ENCODE peak calls at places on chromosomes 2 and 18, in four cellular contexts. C is CD4-positive, CD25-positive, alpha-beta regulatory T cell; V is breast epithelium; G is endothelial cell of umbilical vein. O is an unnamed sample. For H3K9me3, the result is how much of the 10 kb centered on the place peaks cover.

GRCh38 chr2:218781691-218782528 is at the start of gene CYP27A1:
- DNase-seq in C (no peak), V (peak), G (peak), O (no peak)

GRCh38 chr2:121689356-121689755 is 40.1 kb upstream of the CLASP1 start:
- DNase-seq in C (no peak), V (no peak), G (peak), O (no peak)

GRCh38 chr2:143937563-143938346 is 582.2 kb downstream of the ZEB2 start:
- DNase-seq in C (no peak), V (no peak), G (peak), O (no peak)

GRCh38 chr2:111975053-111975552 is 76.7 kb downstream of the MERTK start:
- DNase-seq in C (no peak), V (no peak), G (peak), O (no peak)

GRCh38 chr2:64617631-64618151 is 36.0 kb downstream of the SERTAD2 start:
- DNase-seq in C (no peak), V (no peak), G (no peak), O (no peak)

GRCh38 chr2:74316616-74317295 is 26.5 kb downstream of the SLC4A5 start:
- DNase-seq in C (no peak), V (no peak), G (no peak), O (no peak)

GRCh38 chr2:119142822-119143221 is 15.7 kb downstream of the C1QL2 start:
- DNase-seq in C (no peak), V (no peak), G (no peak), O (no peak)

GRCh38 chr2:201482543-201482942 is 31.0 kb downstream of the STRADB start:
- DNase-seq in C (no peak), V (no peak), G (no peak), O (no peak)

GRCh38 chr2:25664531-25665307 is 8.7 kb downstream of the DTNB start:
- DNase-seq in C (no peak), V (peak), G (peak), O (no peak)

GRCh38 chr2:223221120-223221859 is 169.3 kb downstream of the KCNE4 start:
- DNase-seq in C (no peak), V (no peak), G (no peak), O (no peak)

GRCh38 chr2:240604939-240605716 is 18.6 kb downstream of the CAPN10 start:
- DNase-seq in C (no peak), V (no peak), G (no peak), O (no peak)

GRCh38 chr2:173631123-173631450 is 276.4 kb downstream of the CDCA7 start:
- DNase-seq in C (no peak), V (no peak), G (no peak), O (no peak)

GRCh38 chr18:3528251-3528650 is 78.3 kb downstream of the TGIF1 start:
- DNase-seq in C (no peak), V (no peak), G (no peak), O (no peak)

GRCh38 chr2:96145028-96145939 is at the start of gene DUSP2:
- DNase-seq in C (peak), V (peak), G (peak), O (peak)

GRCh38 chr18:13550446-13551304 is 175.7 kb downstream of the FAM210A start:
- DNase-seq in C (no peak), V (no peak), G (no peak), O (no peak)

GRCh38 chr18:63936156-63936931 is 12.8 kb upstream of the HMSD start:
- DNase-seq in C (peak), V (peak), G (peak), O (peak)

GRCh38 chr18:12657048-12657848 is 659 bp downstream of the SPIRE1 start:
- DNase-seq in C (no peak), V (no peak), G (peak), O (peak)

GRCh38 chr2:63888490-63889402 is 47.0 kb downstream of the UGP2 start:
- DNase-seq in C (peak), V (peak), G (peak), O (peak)

GRCh38 chr2:10977003-10977402 is 65.3 kb downstream of the KCNF1 start:
- DNase-seq in C (no peak), V (no peak), G (no peak), O (no peak)

GRCh38 chr2:2254206-2254605 is 76.9 kb downstream of the MYT1L start:
- DNase-seq in C (no peak), V (no peak), G (no peak), O (no peak)
- H3K9me3 ChIP-seq in C (under half), V (under half), G (under half), O (under half)

GRCh38 chr2:95143838-95144237 is 15.8 kb downstream of the ZNF514 start:
- DNase-seq in C (no peak), V (no peak), G (no peak), O (no peak)

GRCh38 chr2:95138702-95139101 is 17.1 kb upstream of the MRPS5 start:
- DNase-seq in C (no peak), V (no peak), G (no peak), O (no peak)
- H3K9me3 ChIP-seq in C (half or more), V (half or more), G (under half), O (under half)

DNA sequence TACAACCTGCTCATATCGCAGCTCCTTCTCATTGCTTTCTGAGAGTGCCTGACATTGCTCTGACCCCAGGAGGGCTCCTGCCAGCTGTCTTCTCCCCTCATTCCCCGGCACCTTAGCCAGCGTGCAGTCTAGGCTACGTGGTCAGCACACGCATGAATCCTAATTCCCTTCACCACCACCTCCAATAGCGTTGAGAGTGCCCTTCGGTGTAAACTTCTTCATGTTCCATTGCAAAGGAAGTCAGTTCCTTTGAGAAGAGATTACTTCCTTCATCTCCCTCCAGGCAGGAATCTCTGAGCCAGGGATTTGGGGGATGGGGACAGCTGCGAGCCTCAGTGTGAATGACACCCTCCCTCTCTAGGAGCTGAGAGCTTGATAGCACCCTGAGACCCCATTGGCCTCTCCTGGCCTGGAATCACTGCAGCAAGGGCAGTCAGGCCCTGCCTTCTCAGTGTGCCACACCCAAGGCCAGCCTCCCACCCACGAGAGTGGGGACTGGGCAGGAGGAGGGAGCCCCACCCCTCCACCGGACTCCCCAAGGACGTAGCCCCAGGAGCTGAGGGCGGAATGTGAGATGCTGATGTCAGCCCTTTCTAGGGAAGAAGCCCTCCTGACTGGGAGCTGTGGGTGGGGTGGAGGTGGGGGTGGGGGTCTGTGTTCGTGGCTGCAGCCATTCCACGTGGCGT is 53.4 kb downstream of the SLC66A2 start:
- DNase-seq in C (no peak), V (no peak), G (no peak), O (no peak)
- H3K9me3 ChIP-seq in C (under half), V (under half), G (under half), O (under half)

GRCh38 chr18:78898066-78898465 is 81.6 kb upstream of the SALL3 start:
- DNase-seq in C (no peak), V (no peak), G (no peak), O (no peak)
- H3K9me3 ChIP-seq in C (under half), V (under half), G (under half), O (under half)